ENCODE peak calls at places on chromosomes 3 and 15, in five cellular contexts. G, Q, K, H and L are unnamed samples.

GRCh38 chr3:103319912-103320311 is 885.1 kb downstream of the ZPLD1 start:
- DNase-seq in G (no peak), Q (no peak), K (no peak), H (no peak), L (no peak)

GRCh38 chr3:182713743-182714517 is 79.4 kb upstream of the ATP11B start:
- DNase-seq in G (peak), Q (no peak), K (peak), H (peak), L (peak)

GRCh38 chr3:53680026-53680425 is 166.2 kb downstream of the CHDH start:
- DNase-seq in G (no peak), Q (peak), K (no peak), H (no peak), L (no peak)

GRCh38 chr3:12993623-12994356 is 79.4 kb downstream of the IQSEC1 start:
- DNase-seq in G (no peak), Q (no peak), K (no peak), H (no peak), L (no peak)

GRCh38 chr3:155995525-155996370 is 124.6 kb upstream of the KCNAB1 start:
- DNase-seq in G (peak), Q (no peak), K (peak), H (peak), L (peak)

GRCh38 chr3:14452676-14453367 is 50.4 kb downstream of the SLC6A6 start:
- DNase-seq in G (peak), Q (peak), K (no peak), H (peak), L (peak)

GRCh38 chr3:139830817-139831216 is 104.2 kb upstream of the CLSTN2 start:
- DNase-seq in G (no peak), Q (peak), K (no peak), H (no peak), L (no peak)

GRCh38 chr3:189269356-189269755 is 97.6 kb downstream of the TPRG1 start:
- DNase-seq in G (no peak), Q (no peak), K (no peak), H (no peak), L (no peak)

GRCh38 chr3:66038726-66039589 is at the start of gene MAGI1:
- DNase-seq in G (peak), Q (peak), K (peak), H (no peak), L (peak)

GRCh38 chr3:15009156-15009555 is 56.0 kb downstream of the MRPS25 start:
- DNase-seq in G (no peak), Q (no peak), K (no peak), H (no peak), L (no peak)

GRCh38 chr3:189573004-189573403 is 58.2 kb upstream of the TP63 start:
- DNase-seq in G (no peak), Q (no peak), K (no peak), H (no peak), L (no peak)

GRCh38 chr15:60328852-60329443 is 68.8 kb downstream of the ANXA2 start:
- DNase-seq in G (no peak), Q (no peak), K (peak), H (no peak), L (no peak)

GRCh38 chr3:126349611-126350501 is 7.4 kb downstream of the KLF15 start:
- DNase-seq in G (no peak), Q (no peak), K (peak), H (no peak), L (no peak)

GRCh38 chr3:31462050-31462569 is 70.6 kb upstream of the STT3B start:
- DNase-seq in G (no peak), Q (no peak), K (no peak), H (no peak), L (no peak)

GRCh38 chr3:53806182-53807116 is 39.8 kb downstream of the CHDH start:
- DNase-seq in G (no peak), Q (no peak), K (no peak), H (peak), L (peak)

GRCh38 chr15:63044645-63045437 is 2.3 kb downstream of the TPM1 start:
- DNase-seq in G (no peak), Q (peak), K (no peak), H (no peak), L (no peak)

GRCh38 chr3:155019576-155019975 is 60.5 kb upstream of the MME start:
- DNase-seq in G (no peak), Q (no peak), K (no peak), H (no peak), L (no peak)

GRCh38 chr15:69893863-69894262 is 203.9 kb downstream of the TLE3 start:
- DNase-seq in G (peak), Q (peak), K (no peak), H (peak), L (peak)

GRCh38 chr3:44058022-44058867 is 183.4 kb upstream of the TOPAZ1 start:
- DNase-seq in G (peak), Q (no peak), K (peak), H (peak), L (peak)

GRCh38 chr15:29988689-29989088 is 94.1 kb upstream of the GOLGA8J start:
- DNase-seq in G (no peak), Q (no peak), K (no peak), H (no peak), L (peak)

GRCh38 chr15:48766196-48766595 is 44.7 kb downstream of the CEP152 start:
- DNase-seq in G (peak), Q (no peak), K (no peak), H (no peak), L (peak)

GRCh38 chr3:189169728-189170127 is 2.0 kb upstream of the TPRG1 start:
- DNase-seq in G (no peak), Q (no peak), K (no peak), H (no peak), L (no peak)

GRCh38 chr3:13879946-13880810 is at the start of gene WNT7A:
- DNase-seq in G (no peak), Q (no peak), K (no peak), H (no peak), L (no peak)

GRCh38 chr15:51884517-51885236 is 55.2 kb downstream of the TMOD3 start:
- DNase-seq in G (no peak), Q (no peak), K (no peak), H (no peak), L (no peak)

GRCh38 chr15:73872370-73872769 is 994 bp upstream of the TBC1D21 start:
- DNase-seq in G (no peak), Q (no peak), K (no peak), H (peak), L (no peak)

GRCh38 chr3:75218577-75218976 is 445.6 kb upstream of the FRG2C start:
- DNase-seq in G (no peak), Q (no peak), K (no peak), H (no peak), L (no peak)

GRCh38 chr15:66701422-66702034 is 508 bp upstream of the SMAD6 start:
- DNase-seq in G (no peak), Q (peak), K (peak), H (no peak), L (no peak)

GRCh38 chr3:184240384-184241140 is 8.2 kb downstream of the ALG3 start:
- DNase-seq in G (no peak), Q (no peak), K (peak), H (no peak), L (no peak)

GRCh38 chr15:68383161-68384074 is 48.5 kb downstream of the ITGA11 start:
- DNase-seq in G (peak), Q (no peak), K (peak), H (no peak), L (no peak)

GRCh38 chr3:154954750-154955149 is 125.4 kb upstream of the MME start:
- DNase-seq in G (peak), Q (no peak), K (peak), H (peak), L (no peak)

GRCh38 chr15:79540551-79540950 is 108.4 kb downstream of the MINAR1 start:
- DNase-seq in G (no peak), Q (no peak), K (no peak), H (no peak), L (no peak)

GRCh38 chr3:193878051-193878838 is 257.7 kb upstream of the HES1 start:
- DNase-seq in G (no peak), Q (no peak), K (no peak), H (no peak), L (no peak)

GRCh38 chr3:48565591-48566400 is 2.2 kb upstream of the UCN2 start:
- DNase-seq in G (no peak), Q (no peak), K (no peak), H (no peak), L (peak)

GRCh38 chr3:59519094-59519493 is 469.3 kb upstream of the CFAP20DC start:
- DNase-seq in G (no peak), Q (no peak), K (no peak), H (no peak), L (no peak)

GRCh38 chr15:67820992-67821783 is 4.1 kb upstream of the SKOR1 start:
- DNase-seq in G (no peak), Q (peak), K (no peak), H (no peak), L (no peak)

GRCh38 chr3:73431136-73431933 is 193.4 kb downstream of the PDZRN3 start:
- DNase-seq in G (no peak), Q (no peak), K (no peak), H (no peak), L (no peak)

GRCh38 chr3:56899851-56900250 is 98.1 kb upstream of the ARHGEF3 start:
- DNase-seq in G (no peak), Q (no peak), K (no peak), H (no peak), L (no peak)

GRCh38 chr3:84958495-84959469 is at the start of gene CADM2:
- DNase-seq in G (peak), Q (peak), K (peak), H (no peak), L (peak)
- TF ChIP-seq CTCF in G (peak), Q (no peak), K (peak), H (no peak), L (peak)

GRCh38 chr3:17340693-17341092 is 401.7 kb downstream of the TBC1D5 start:
- DNase-seq in G (no peak), Q (no peak), K (no peak), H (no peak), L (no peak)

GRCh38 chr3:17339233-17339632 is 403.2 kb downstream of the TBC1D5 start:
- DNase-seq in G (no peak), Q (no peak), K (no peak), H (no peak), L (no peak)

GRCh38 chr3:17336291-17336690 is 406.1 kb downstream of the TBC1D5 start:
- DNase-seq in G (no peak), Q (no peak), K (no peak), H (no peak), L (no peak)

GRCh38 chr3:17342126-17342525 is 400.3 kb downstream of the TBC1D5 start:
- DNase-seq in G (no peak), Q (no peak), K (no peak), H (no peak), L (no peak)

GRCh38 chr3:17340261-17340660 is 402.2 kb downstream of the TBC1D5 start:
- DNase-seq in G (no peak), Q (no peak), K (no peak), H (no peak), L (no peak)
- H3K4me3 ChIP-seq in G (no peak), Q (no peak), K (no peak), H (no peak), L (no peak)

DNA sequence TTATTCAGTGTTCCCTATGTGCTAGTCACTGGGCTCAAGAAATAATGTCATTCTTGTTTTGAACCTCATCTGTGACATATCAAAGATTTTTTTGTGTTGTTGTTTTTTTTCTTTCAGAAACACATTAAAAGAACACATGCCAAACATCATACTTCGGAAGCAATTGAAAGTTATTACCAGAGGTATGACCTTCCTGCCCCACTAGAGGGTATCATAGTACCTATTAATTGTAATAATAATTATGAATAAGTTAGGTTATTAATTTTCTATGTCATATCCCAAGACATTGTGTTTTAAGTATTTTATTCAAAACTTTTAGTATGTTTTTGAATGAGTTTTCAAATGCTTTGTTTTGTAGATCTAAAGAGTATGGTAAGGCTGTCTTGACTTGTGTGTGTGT is 65.7 kb downstream of the CDIN1 start:
- DNase-seq in G (no peak), Q (no peak), K (no peak), H (no peak), L (no peak)
- TF ChIP-seq CTCF in G (no peak), Q (peak), K (no peak), H (no peak), L (no peak)

GRCh38 chr3:78994174-78995027 is 773.4 kb downstream of the ROBO1 start:
- DNase-seq in G (no peak), Q (no peak), K (no peak), H (no peak), L (no peak)
- H3K4me3 ChIP-seq in G (no peak), Q (no peak), K (no peak), H (no peak), L (no peak)

GRCh38 chr3:87924485-87924884 is 134.3 kb downstream of the CGGBP1 start:
- DNase-seq in G (no peak), Q (no peak), K (no peak), H (no peak), L (no peak)
- TF ChIP-seq CTCF in G (no peak), Q (no peak), K (no peak), H (no peak), L (no peak)

GRCh38 chr3:100411091-100411982 is 10.0 kb downstream of the LNP1 start:
- DNase-seq in G (no peak), Q (no peak), K (no peak), H (no peak), L (no peak)
- H3K4me3 ChIP-seq in G (no peak), Q (no peak), K (no peak), H (no peak), L (no peak)